ENCODE peak calls at places on chromosomes 1 and 21, in ten cellular contexts. D, O, Q, M, P, J, R, E, K and L are unnamed samples.

GRCh38 chr1:17013598-17014320 is 2.0 kb upstream of the ATP13A2 start:
- DNase-seq in D (no peak), O (peak; percentile 66), Q (no peak), M (no peak), P (peak; percentile 42), J (no peak), R (no peak), E (no peak), K (no peak), L (no peak)

GRCh38 chr21:42845296-42845965 is 33.9 kb downstream of the WDR4 start:
- DNase-seq in D (peak; percentile 77), O (no peak), Q (no peak), M (no peak), P (peak; percentile 63), J (peak; percentile 17), R (no peak), E (no peak), K (no peak), L (no peak)

GRCh38 chr1:183302452-183303324 is 115.5 kb downstream of the NMNAT2 start:
- DNase-seq in D (no peak), O (no peak), Q (no peak), M (no peak), P (no peak), J (no peak), R (no peak), E (no peak), K (no peak), L (no peak)

GRCh38 chr1:243543501-243543900 is 287.7 kb downstream of the SDCCAG8 start:
- DNase-seq in D (no peak), O (no peak), Q (no peak), M (no peak), P (no peak), J (no peak), R (no peak), E (no peak), K (no peak), L (no peak)

GRCh38 chr1:101227837-101228236 is 9.0 kb upstream of the S1PR1 start:
- DNase-seq in D (no peak), O (no peak), Q (no peak), M (no peak), P (no peak), J (no peak), R (no peak), E (no peak), K (no peak), L (no peak)

GRCh38 chr1:208791458-208791857 is 547.3 kb upstream of the PLXNA2 start:
- DNase-seq in D (no peak), O (peak; percentile 32), Q (no peak), M (no peak), P (no peak), J (no peak), R (no peak), E (no peak), K (no peak), L (no peak)

GRCh38 chr1:161037661-161038522 is 872 bp downstream of the TSTD1 start:
- DNase-seq in D (no peak), O (no peak), Q (no peak), M (no peak), P (no peak), J (peak; percentile 32), R (no peak), E (no peak), K (no peak), L (no peak)

GRCh38 chr1:57307382-57307781 is 116.5 kb downstream of the DAB1 start:
- DNase-seq in D (no peak), O (peak; percentile 1), Q (no peak), M (no peak), P (no peak), J (peak; percentile 96), R (peak; percentile 46), E (peak; percentile 16), K (no peak), L (peak; percentile 50)

GRCh38 chr1:221697924-221698425 is 43.9 kb downstream of the DUSP10 start:
- DNase-seq in D (no peak), O (no peak), Q (no peak), M (peak; percentile 14), P (no peak), J (no peak), R (no peak), E (no peak), K (no peak), L (no peak)

GRCh38 chr1:26998319-26999300 is 5.1 kb downstream of the TRNP1 start:
- DNase-seq in D (no peak), O (peak; percentile 63), Q (no peak), M (peak; percentile 45), P (no peak), J (peak; percentile 49), R (no peak), E (no peak), K (no peak), L (no peak)

GRCh38 chr1:159896086-159896930 is 3.7 kb downstream of the CFAP45 start:
- DNase-seq in D (no peak), O (no peak), Q (no peak), M (no peak), P (no peak), J (no peak), R (no peak), E (no peak), K (no peak), L (no peak)

GRCh38 chr1:155977607-155978324 is 581 bp downstream of the ARHGEF2 start:
- DNase-seq in D (no peak), O (no peak), Q (no peak), M (peak; percentile 71), P (peak; percentile 77), J (peak; percentile 45), R (peak; percentile 30), E (peak; percentile 82), K (no peak), L (peak; percentile 42)

GRCh38 chr1:93845554-93846150 is 33.4 kb downstream of the DNTTIP2 start:
- DNase-seq in D (no peak), O (peak; percentile 60), Q (no peak), M (peak; percentile 63), P (no peak), J (peak; percentile 49), R (no peak), E (no peak), K (peak; percentile 62), L (no peak)

GRCh38 chr1:224082146-224082545 is 31.8 kb upstream of the FBXO28 start:
- DNase-seq in D (no peak), O (peak; percentile 75), Q (no peak), M (no peak), P (no peak), J (no peak), R (no peak), E (no peak), K (no peak), L (no peak)